ENCODE peak calls at places on chromosomes 2 and 18, in four cellular contexts. P is cerebellar cortex, Z is NT2/D1, C is astrocyte of the spinal cord. L is an unnamed sample.

GRCh38 chr2:141348481-141348880 is 782.3 kb downstream of the LRP1B start:
- DNase-seq in P (no peak), Z (no peak), C (peak; percentile 33), L (no peak)

GRCh38 chr18:55228191-55228590 is 268.9 kb upstream of the CCDC68 start:
- DNase-seq in P (no peak), Z (peak; percentile 18), C (peak; percentile 59), L (no peak)

GRCh38 chr18:35512761-35513160 is 15.0 kb upstream of the INO80C start:
- DNase-seq in P (no peak), Z (no peak), C (no peak), L (no peak)

GRCh38 chr18:25786778-25787177 is 303.6 kb downstream of the SS18 start:
- DNase-seq in P (no peak), Z (no peak), C (peak; percentile 80), L (no peak)

GRCh38 chr2:140891614-140892212 is 1239.1 kb downstream of the LRP1B start:
- DNase-seq in P (no peak), Z (no peak), C (no peak), L (no peak)

GRCh38 chr18:49894827-49895226 is 81.5 kb upstream of the ACAA2 start:
- DNase-seq in P (no peak), Z (no peak), C (no peak), L (no peak)

GRCh38 chr2:240965905-240966456 is 32.4 kb upstream of the SNED1 start:
- DNase-seq in P (no peak), Z (no peak), C (no peak), L (no peak)

GRCh38 chr2:216345846-216346245 is 26.4 kb downstream of the MARCHF4 start:
- DNase-seq in P (no peak), Z (no peak), C (no peak), L (no peak)

GRCh38 chr2:133040175-133040574 is 370.2 kb upstream of the LYPD1 start:
- DNase-seq in P (no peak), Z (no peak), C (peak; percentile 29), L (no peak)

GRCh38 chr2:240948086-240948485 is 42.0 kb downstream of the CROCC2 start:
- DNase-seq in P (no peak), Z (no peak), C (no peak), L (no peak)

GRCh38 chr18:22132258-22132657 is 37.1 kb upstream of the GATA6 start:
- DNase-seq in P (no peak), Z (no peak), C (no peak), L (no peak)

GRCh38 chr18:6057604-6058003 is 162.3 kb upstream of the TMEM200C start:
- DNase-seq in P (no peak), Z (no peak), C (peak; percentile 48), L (no peak)

GRCh38 chr2:218437969-218438368 is 19.0 kb downstream of the VIL1 start:
- DNase-seq in P (no peak), Z (no peak), C (no peak), L (no peak)

GRCh38 chr2:16630463-16630862 is 35.2 kb downstream of the CYRIA start:
- DNase-seq in P (no peak), Z (no peak), C (no peak), L (no peak)

GRCh38 chr2:105627530-105627929 is 117.2 kb upstream of the NCK2 start:
- DNase-seq in P (peak; percentile 31), Z (no peak), C (no peak), L (no peak)

GRCh38 chr2:68110102-68110501 is 47.3 kb upstream of the C1D start:
- DNase-seq in P (no peak), Z (no peak), C (no peak), L (no peak)

GRCh38 chr2:23235292-23235691 is 149.7 kb upstream of the KLHL29 start:
- DNase-seq in P (no peak), Z (no peak), C (no peak), L (no peak)

GRCh38 chr2:98777710-98778109 is 46.8 kb upstream of the MGAT4A start:
- DNase-seq in P (no peak), Z (no peak), C (no peak), L (no peak)

GRCh38 chr18:70135604-70136003 is 69.9 kb downstream of the RTTN start:
- DNase-seq in P (no peak), Z (no peak), C (no peak), L (no peak)

GRCh38 chr2:47300609-47301276 is 102.2 kb upstream of the MSH2 start:
- DNase-seq in P (no peak), Z (no peak), C (no peak), L (no peak)

GRCh38 chr2:203743441-203743932 is 37.0 kb downstream of the CD28 start:
- DNase-seq in P (peak; percentile 67), Z (no peak), C (peak; percentile 50), L (no peak)

GRCh38 chr18:64132871-64133270 is 16.0 kb downstream of the LINC00305 start:
- DNase-seq in P (peak; percentile 86), Z (no peak), C (no peak), L (no peak)

GRCh38 chr2:62461707-62462106 is 44.3 kb downstream of the TMEM17 start:
- DNase-seq in P (no peak), Z (no peak), C (peak; percentile 70), L (no peak)

GRCh38 chr2:64792995-64793639 is 139.4 kb upstream of the SERTAD2 start:
- DNase-seq in P (no peak), Z (no peak), C (peak; percentile 36), L (no peak)

GRCh38 chr2:239298126-239298804 is 102.6 kb downstream of the HDAC4 start:
- DNase-seq in P (no peak), Z (no peak), C (no peak), L (no peak)

GRCh38 chr2:72031346-72032115 is 116.1 kb downstream of the CYP26B1 start:
- DNase-seq in P (no peak), Z (no peak), C (no peak), L (no peak)

GRCh38 chr2:97716695-97717617 is 3.6 kb downstream of the ZAP70 start:
- DNase-seq in P (no peak), Z (no peak), C (no peak), L (no peak)

GRCh38 chr2:231413456-231413855 is 17.9 kb downstream of the B3GNT7 start:
- DNase-seq in P (no peak), Z (no peak), C (no peak), L (no peak)

GRCh38 chr2:164719996-164720941 is 99.0 kb upstream of the GRB14 start:
- DNase-seq in P (no peak), Z (no peak), C (peak; percentile 67), L (no peak)

GRCh38 chr2:7860693-7861092 is 821.2 kb upstream of the ID2 start:
- DNase-seq in P (no peak), Z (no peak), C (peak; percentile 69), L (no peak)

GRCh38 chr2:178119181-178119922 is 7.1 kb downstream of the RBM45 start:
- DNase-seq in P (peak; percentile 15), Z (no peak), C (no peak), L (no peak)

GRCh38 chr2:128727404-128727803 is 408.7 kb upstream of the HS6ST1 start:
- DNase-seq in P (no peak), Z (no peak), C (no peak), L (no peak)

GRCh38 chr2:96819101-96819875 is 3.2 kb downstream of the CNNM3 start:
- DNase-seq in P (peak; percentile 89), Z (no peak), C (no peak), L (no peak)

GRCh38 chr18:15198116-15198389 is 450.1 kb downstream of the ANKRD30B start:
- DNase-seq in P (no peak), Z (no peak), C (no peak), L (no peak)

GRCh38 chr2:70532244-70532935 is 21.2 kb downstream of the TGFA start:
- DNase-seq in P (no peak), Z (no peak), C (no peak), L (no peak)

GRCh38 chr2:67612576-67612981 is 215.4 kb downstream of the ETAA1 start:
- DNase-seq in P (no peak), Z (no peak), C (no peak), L (no peak)

GRCh38 chr2:217789736-217790181 is 213.0 kb downstream of the TNS1 start:
- DNase-seq in P (no peak), Z (no peak), C (no peak), L (no peak)

GRCh38 chr2:207673431-207673830 is 38.0 kb upstream of the CCNYL1 start:
- DNase-seq in P (no peak), Z (peak; percentile 23), C (no peak), L (no peak)